ENCODE peak calls at places on chromosomes 12 and 14, in seven cellular contexts. One of them, this sample, is unnamed.
A peak's percentile ranks its signal among the peaks of the same experiment; 100 is the strongest.

GRCh38 chr12:93624595-93625294 is 52.3 kb downstream of the SOCS2 start:
- DNase-seq in uterus: no peak
- DNase-seq in foreskin fibroblast: peak; percentile 88
- DNase-seq in heart left ventricle: no peak
- DNase-seq in K562: peak; percentile 54
- DNase-seq in lower lobe of right lung: no peak
- DNase-seq in Panc1: peak; percentile 80
- DNase-seq in this sample: peak; percentile 96

GRCh38 chr14:88521818-88522217 is 33.0 kb downstream of the PTPN21 start:
- DNase-seq in foreskin fibroblast: no peak
- DNase-seq in uterus: no peak
- DNase-seq in Panc1: no peak
- DNase-seq in K562: no peak
- DNase-seq in lower lobe of right lung: no peak
- DNase-seq in heart left ventricle: no peak
- DNase-seq in this sample: peak; percentile 37

GRCh38 chr12:95998611-95999300 is 2.6 kb upstream of the HAL start:
- DNase-seq in heart left ventricle: no peak
- DNase-seq in lower lobe of right lung: no peak
- DNase-seq in Panc1: peak; percentile 25
- DNase-seq in foreskin fibroblast: peak; percentile 30
- DNase-seq in K562: peak; percentile 20
- DNase-seq in uterus: no peak
- DNase-seq in this sample: peak; percentile 81

GRCh38 chr12:6264402-6265037 is 46.0 kb upstream of the PLEKHG6 start:
- DNase-seq in foreskin fibroblast: no peak
- DNase-seq in K562: no peak
- DNase-seq in heart left ventricle: no peak
- DNase-seq in uterus: no peak
- DNase-seq in Panc1: no peak
- DNase-seq in lower lobe of right lung: peak; percentile 81
- DNase-seq in this sample: peak; percentile 49

GRCh38 chr14:65879218-65880009 is 466.9 kb downstream of the FUT8 start:
- DNase-seq in lower lobe of right lung: no peak
- DNase-seq in foreskin fibroblast: peak; percentile 28
- DNase-seq in Panc1: peak; percentile 2
- DNase-seq in uterus: no peak
- DNase-seq in heart left ventricle: no peak
- DNase-seq in K562: no peak
- DNase-seq in this sample: peak; percentile 53

GRCh38 chr12:122994781-122995502 is 14.5 kb downstream of the ARL6IP4 start:
- DNase-seq in heart left ventricle: no peak
- DNase-seq in lower lobe of right lung: no peak
- DNase-seq in uterus: no peak
- DNase-seq in foreskin fibroblast: no peak
- DNase-seq in K562: no peak
- DNase-seq in Panc1: no peak
- DNase-seq in this sample: no peak

GRCh38 chr12:42002563-42002962 is 142.1 kb downstream of the GXYLT1 start:
- DNase-seq in Panc1: no peak
- DNase-seq in uterus: no peak
- DNase-seq in K562: no peak
- DNase-seq in heart left ventricle: no peak
- DNase-seq in foreskin fibroblast: no peak
- DNase-seq in lower lobe of right lung: no peak
- DNase-seq in this sample: no peak

GRCh38 chr12:78331764-78332163 is 501.1 kb downstream of the NAV3 start:
- DNase-seq in heart left ventricle: no peak
- DNase-seq in uterus: no peak
- DNase-seq in foreskin fibroblast: no peak
- DNase-seq in K562: no peak
- DNase-seq in Panc1: no peak
- DNase-seq in lower lobe of right lung: no peak
- DNase-seq in this sample: peak; percentile 13

GRCh38 chr12:72368298-72368697 is 96.1 kb downstream of the TRHDE start:
- DNase-seq in heart left ventricle: no peak
- DNase-seq in uterus: no peak
- DNase-seq in K562: no peak
- DNase-seq in lower lobe of right lung: no peak
- DNase-seq in Panc1: no peak
- DNase-seq in foreskin fibroblast: no peak
- DNase-seq in this sample: peak; percentile 8

GRCh38 chr12:5586201-5586600 is 154.3 kb downstream of the NTF3 start:
- DNase-seq in uterus: no peak
- DNase-seq in heart left ventricle: no peak
- DNase-seq in lower lobe of right lung: no peak
- DNase-seq in Panc1: no peak
- DNase-seq in foreskin fibroblast: peak; percentile 15
- DNase-seq in K562: no peak
- DNase-seq in this sample: no peak

GRCh38 chr12:47361389-47362031 is 281.8 kb upstream of the AMIGO2 start:
- DNase-seq in uterus: peak; percentile 66
- DNase-seq in foreskin fibroblast: no peak
- DNase-seq in Panc1: no peak
- DNase-seq in K562: peak; percentile 37
- DNase-seq in lower lobe of right lung: no peak
- DNase-seq in heart left ventricle: no peak
- DNase-seq in this sample: no peak

GRCh38 chr12:128755565-128755964 is 68.2 kb downstream of the SLC15A4 start:
- DNase-seq in K562: peak; percentile 20
- DNase-seq in lower lobe of right lung: no peak
- DNase-seq in heart left ventricle: no peak
- DNase-seq in uterus: no peak
- DNase-seq in Panc1: no peak
- DNase-seq in foreskin fibroblast: no peak
- DNase-seq in this sample: no peak

GRCh38 chr12:17954788-17955187 is 135.2 kb downstream of the RERGL start:
- DNase-seq in uterus: no peak
- DNase-seq in heart left ventricle: no peak
- DNase-seq in Panc1: no peak
- DNase-seq in foreskin fibroblast: no peak
- DNase-seq in lower lobe of right lung: no peak
- DNase-seq in K562: no peak
- DNase-seq in this sample: peak; percentile 4

GRCh38 chr14:23610815-23611289 is 25.3 kb upstream of the DHRS2 start:
- DNase-seq in Panc1: no peak
- DNase-seq in heart left ventricle: no peak
- DNase-seq in K562: no peak
- DNase-seq in foreskin fibroblast: no peak
- DNase-seq in lower lobe of right lung: no peak
- DNase-seq in uterus: no peak
- DNase-seq in this sample: no peak

GRCh38 chr12:53750812-53751335 is 905 bp downstream of the CISTR start:
- DNase-seq in K562: no peak
- DNase-seq in lower lobe of right lung: peak; percentile 57
- DNase-seq in uterus: peak; percentile 34
- DNase-seq in Panc1: no peak
- DNase-seq in heart left ventricle: peak; percentile 52
- DNase-seq in foreskin fibroblast: no peak
- DNase-seq in this sample: no peak

GRCh38 chr14:51860164-51860835 is at the start of gene GNG2:
- DNase-seq in foreskin fibroblast: peak; percentile 79
- DNase-seq in heart left ventricle: peak; percentile 89
- DNase-seq in lower lobe of right lung: peak; percentile 87
- DNase-seq in uterus: peak; percentile 70
- DNase-seq in Panc1: no peak
- DNase-seq in K562: no peak
- DNase-seq in this sample: peak; percentile 85

GRCh38 chr12:53103860-53104305 is 597 bp downstream of the SOAT2 start:
- DNase-seq in foreskin fibroblast: no peak
- DNase-seq in uterus: no peak
- DNase-seq in K562: peak; percentile 30
- DNase-seq in lower lobe of right lung: no peak
- DNase-seq in heart left ventricle: no peak
- DNase-seq in Panc1: no peak
- DNase-seq in this sample: no peak

GRCh38 chr12:15155271-15155670 is 65.9 kb downstream of the RERG start:
- DNase-seq in heart left ventricle: no peak
- DNase-seq in Panc1: no peak
- DNase-seq in lower lobe of right lung: no peak
- DNase-seq in K562: no peak
- DNase-seq in uterus: no peak
- DNase-seq in foreskin fibroblast: no peak
- DNase-seq in this sample: no peak

DNA sequence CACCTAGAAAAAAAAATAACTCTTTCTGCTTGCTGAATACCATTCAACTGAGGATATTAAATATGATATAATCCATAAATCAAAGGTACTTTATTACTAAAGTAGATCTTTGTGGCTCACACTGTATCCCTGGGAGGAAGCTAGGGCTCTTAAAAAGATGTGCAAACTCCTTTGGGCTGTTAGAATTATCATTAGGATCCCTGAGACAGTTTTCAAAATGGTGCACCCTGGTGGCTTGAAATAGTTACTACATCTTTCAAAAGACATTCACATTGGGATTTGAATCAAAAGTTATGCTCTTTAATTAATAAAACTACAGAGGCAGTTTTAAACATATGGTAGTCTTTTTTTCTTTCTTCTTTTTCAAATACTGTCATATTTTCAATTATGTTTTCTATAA is 228.5 kb upstream of the G2E3 start:
- DNase-seq in foreskin fibroblast: no peak
- DNase-seq in Panc1: no peak
- DNase-seq in K562: peak; percentile 29
- DNase-seq in uterus: no peak
- DNase-seq in heart left ventricle: no peak
- DNase-seq in lower lobe of right lung: no peak
- DNase-seq in this sample: peak; percentile 28
- TF ChIP-seq CTCF in foreskin fibroblast: peak; percentile 33
- TF ChIP-seq CTCF in Panc1: peak; percentile 35
- TF ChIP-seq CTCF in K562: peak; percentile 37
- TF ChIP-seq CTCF in uterus: no peak
- TF ChIP-seq CTCF in heart left ventricle: no peak
- TF ChIP-seq CTCF in lower lobe of right lung: peak; percentile 35
- TF ChIP-seq CTCF in this sample: peak; percentile 55

GRCh38 chr12:38268612-38269011 is 48.0 kb upstream of the ALG10B start:
- DNase-seq in Panc1: no peak
- DNase-seq in K562: no peak
- DNase-seq in lower lobe of right lung: no peak
- DNase-seq in foreskin fibroblast: no peak
- DNase-seq in uterus: no peak
- DNase-seq in heart left ventricle: no peak
- DNase-seq in this sample: no peak
- H3K4me3 ChIP-seq in Panc1: no peak overlapping the region
- H3K4me3 ChIP-seq in K562: no peak overlapping the region
- H3K4me3 ChIP-seq in lower lobe of right lung: no peak overlapping the region
- H3K4me3 ChIP-seq in foreskin fibroblast: no peak overlapping the region
- H3K4me3 ChIP-seq in uterus: no peak overlapping the region
- H3K4me3 ChIP-seq in heart left ventricle: no peak overlapping the region
- H3K4me3 ChIP-seq in this sample: no peak overlapping the region

DNA sequence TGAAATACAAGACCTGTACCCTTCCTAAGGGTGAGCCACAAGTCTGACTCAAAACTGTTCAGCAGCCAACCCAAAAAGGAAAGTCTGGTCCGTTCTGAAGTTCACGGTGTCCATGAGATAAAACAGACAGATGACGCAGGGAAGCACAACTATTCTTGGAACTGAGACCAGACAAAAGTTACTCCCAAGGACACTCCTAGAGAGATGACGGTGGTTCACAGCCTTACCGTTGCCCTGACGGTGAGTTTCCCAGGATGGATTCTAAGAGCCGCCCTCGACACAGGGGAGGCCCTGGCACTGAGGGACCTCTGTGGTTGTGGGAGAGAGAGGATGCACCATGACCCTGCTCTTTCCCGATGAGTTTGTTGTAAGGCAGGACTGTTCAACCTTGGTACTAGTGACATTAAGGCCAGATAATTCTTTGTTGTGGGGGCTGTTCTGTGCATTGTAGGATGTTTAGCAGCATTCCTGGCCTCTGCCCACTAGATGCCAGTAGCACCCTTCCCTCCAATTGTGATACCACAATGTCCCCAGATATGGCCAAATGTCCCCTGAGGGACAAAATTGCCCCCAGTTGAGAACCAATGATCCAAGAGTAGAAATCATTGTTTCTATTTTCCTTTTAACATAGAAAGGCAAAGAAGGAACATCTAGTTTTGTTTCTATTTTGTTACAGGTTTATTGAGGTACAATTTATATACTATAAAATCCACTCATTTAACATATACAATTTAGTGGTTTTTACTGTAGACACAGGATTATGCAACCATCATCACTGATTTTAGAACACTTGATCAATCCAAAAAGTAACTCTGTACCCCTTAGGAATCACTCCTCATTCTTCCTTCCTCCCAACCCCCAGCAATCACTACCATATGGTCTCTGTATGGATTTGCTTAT is 23.0 kb downstream of the OR10P1 start:
- DNase-seq in Panc1: no peak
- DNase-seq in foreskin fibroblast: no peak
- DNase-seq in lower lobe of right lung: no peak
- DNase-seq in uterus: no peak
- DNase-seq in heart left ventricle: peak; percentile 46
- DNase-seq in K562: no peak
- DNase-seq in this sample: peak; percentile 36
- TF ChIP-seq CTCF in Panc1: peak; percentile 80
- TF ChIP-seq CTCF in foreskin fibroblast: peak; percentile 34
- TF ChIP-seq CTCF in lower lobe of right lung: peak; percentile 33
- TF ChIP-seq CTCF in uterus: peak; percentile 42
- TF ChIP-seq CTCF in heart left ventricle: peak; percentile 51
- TF ChIP-seq CTCF in K562: peak; percentile 43
- TF ChIP-seq CTCF in this sample: peak; percentile 62

DNA sequence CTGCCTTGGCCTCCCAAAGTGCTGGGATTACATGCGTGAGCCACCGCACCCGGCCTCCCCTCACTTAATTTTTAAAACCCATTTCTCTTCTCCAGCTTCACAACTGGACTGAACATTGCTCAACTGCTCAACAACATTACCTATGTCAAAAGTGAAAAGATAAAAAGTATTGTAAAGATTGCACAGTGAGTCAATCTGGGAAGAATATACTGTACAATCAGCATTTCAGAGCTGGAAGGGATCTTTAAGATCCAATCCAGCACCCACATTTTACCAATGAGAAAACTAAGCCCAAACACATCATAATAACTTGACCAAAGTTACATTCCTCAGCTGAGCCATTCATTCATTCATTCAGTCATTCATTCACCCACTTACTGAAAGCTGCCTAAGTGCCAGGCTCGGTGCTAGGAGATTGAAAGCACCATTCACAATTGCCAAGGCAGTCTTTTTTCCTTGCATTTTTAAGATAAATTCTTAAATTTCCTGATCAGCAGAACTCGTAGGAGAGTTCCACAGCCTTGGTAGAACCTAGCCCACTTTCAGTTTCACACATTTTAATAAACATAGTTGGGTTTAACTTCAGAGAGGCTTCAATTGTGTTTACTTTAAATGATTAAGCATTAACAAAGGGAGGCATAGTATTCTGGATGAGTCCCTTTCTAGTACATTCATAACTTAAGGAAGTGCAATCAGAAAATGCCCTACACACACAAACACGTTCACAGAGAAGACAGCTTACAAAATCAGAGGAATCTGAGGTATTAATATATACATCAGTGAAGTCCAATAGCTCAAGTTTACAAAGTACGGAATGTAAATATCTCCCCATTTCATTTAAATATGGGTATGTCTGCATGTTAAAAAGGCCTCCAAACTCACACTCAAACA is 3.0 kb downstream of the GALNT4 start:
- DNase-seq in uterus: no peak
- DNase-seq in Panc1: no peak
- DNase-seq in foreskin fibroblast: no peak
- DNase-seq in heart left ventricle: no peak
- DNase-seq in lower lobe of right lung: no peak
- DNase-seq in K562: no peak
- DNase-seq in this sample: peak; percentile 13
- H3K4me3 ChIP-seq in uterus: no peak overlapping the region
- H3K4me3 ChIP-seq in Panc1: peak overlapping the region; percentile 1
- H3K4me3 ChIP-seq in foreskin fibroblast: peak overlapping the region; percentile 2
- H3K4me3 ChIP-seq in heart left ventricle: no peak overlapping the region
- H3K4me3 ChIP-seq in lower lobe of right lung: peak overlapping the region; percentile 20
- H3K4me3 ChIP-seq in K562: no peak overlapping the region
- H3K4me3 ChIP-seq in this sample: no peak overlapping the region